ENCODE peak calls at places on chromosomes 16 and 17, in six cellular contexts. A is body of pancreas, U is heart left ventricle, E is tibial nerve, L is sigmoid colon, F is adrenal gland. D is an unnamed sample. For H3K4me1, the result is how much of the 10 kb centered on the place peaks cover.

GRCh38 chr16:66824006-66824405 is 6.8 kb downstream of the NAE1 start:
- DNase-seq in A (no peak), U (no peak), E (no peak), L (no peak), F (no peak), D (no peak)

GRCh38 chr16:57694556-57695377 is at the start of gene DRC7:
- DNase-seq in A (peak), U (peak), E (no peak), L (no peak), F (peak), D (peak)

GRCh38 chr16:79257958-79258490 is 342.5 kb downstream of the MAF start:
- DNase-seq in A (no peak), U (no peak), E (no peak), L (no peak), F (no peak), D (peak)

GRCh38 chr16:1535391-1536291 is 2.2 kb downstream of the TMEM204 start:
- DNase-seq in A (no peak), U (no peak), E (no peak), L (no peak), F (no peak), D (no peak)

GRCh38 chr17:45429338-45430005 is 3.2 kb downstream of the ARHGAP27 start:
- DNase-seq in A (peak), U (no peak), E (no peak), L (no peak), F (no peak), D (no peak)

GRCh38 chr16:4697867-4698291 is 4.5 kb downstream of the NUDT16L1 start:
- DNase-seq in A (no peak), U (no peak), E (no peak), L (no peak), F (no peak), D (no peak)

GRCh38 chr16:72961115-72961832 is 86.7 kb downstream of the ZFHX3 start:
- DNase-seq in A (peak), U (no peak), E (no peak), L (peak), F (no peak), D (no peak)

GRCh38 chr17:60993497-60993896 is 315.8 kb downstream of the BCAS3 start:
- DNase-seq in A (no peak), U (no peak), E (no peak), L (no peak), F (no peak), D (no peak)

GRCh38 chr17:36148559-36149295 is 27.7 kb downstream of the TBC1D3B start:
- DNase-seq in A (peak), U (peak), E (peak), L (peak), F (peak), D (peak)

GRCh38 chr16:89173629-89173921 is 2.0 kb downstream of the CDH15 start:
- DNase-seq in A (no peak), U (no peak), E (no peak), L (no peak), F (no peak), D (no peak)

GRCh38 chr16:3873482-3874173 is 6.9 kb downstream of the CREBBP start:
- DNase-seq in A (no peak), U (no peak), E (no peak), L (no peak), F (no peak), D (no peak)

GRCh38 chr17:75692976-75693375 is 25.8 kb downstream of the SAP30BP start:
- DNase-seq in A (no peak), U (no peak), E (no peak), L (peak), F (no peak), D (no peak)

GRCh38 chr16:4032768-4033167 is 83.5 kb downstream of the ADCY9 start:
- DNase-seq in A (peak), U (no peak), E (no peak), L (no peak), F (no peak), D (no peak)

GRCh38 chr16:714558-715447 is at the start of gene METRN:
- DNase-seq in A (peak), U (peak), E (peak), L (peak), F (peak), D (peak)

GRCh38 chr17:69761767-69762321 is 313.2 kb upstream of the KCNJ16 start:
- DNase-seq in A (no peak), U (no peak), E (peak), L (no peak), F (no peak), D (no peak)

GRCh38 chr16:2027024-2028010 is 615 bp downstream of the NHERF2 start:
- DNase-seq in A (no peak), U (peak), E (no peak), L (no peak), F (peak), D (peak)

GRCh38 chr16:46673320-46674013 is 15.5 kb downstream of the VPS35 start:
- DNase-seq in A (peak), U (peak), E (no peak), L (no peak), F (peak), D (peak)

GRCh38 chr17:55737976-55738501 is 12.8 kb upstream of the PCTP start:
- DNase-seq in A (no peak), U (no peak), E (no peak), L (no peak), F (no peak), D (no peak)

GRCh38 chr17:33945641-33946546 is 309.2 kb upstream of the CCL2 start:
- DNase-seq in A (no peak), U (no peak), E (no peak), L (no peak), F (no peak), D (no peak)

DNA sequence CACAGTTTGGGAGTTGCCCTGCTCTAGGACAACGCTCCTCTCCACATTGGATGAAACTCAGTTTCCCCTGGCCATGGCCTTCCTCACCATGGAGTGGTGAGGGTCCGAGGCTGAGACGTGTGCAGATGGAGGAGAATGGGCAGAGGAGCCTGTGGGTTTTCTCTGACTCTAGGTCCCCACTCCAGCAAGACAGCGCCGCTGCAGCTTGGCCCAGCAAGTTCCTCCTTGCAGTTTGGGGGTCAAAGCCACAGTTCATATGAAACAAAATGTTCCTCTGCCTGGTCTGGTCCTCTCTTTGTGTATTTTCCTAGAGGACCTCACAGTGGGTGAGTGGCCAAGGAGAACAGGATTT is 2.3 kb downstream of the C16orf54 start:
- DNase-seq in A (no peak), U (no peak), E (no peak), L (no peak), F (no peak), D (no peak)
- H3K4me1 ChIP-seq in A (under half), U (under half), E (under half), L (under half), F (under half), D (under half)

GRCh38 chr17:31391496-31391949 is at the start of gene RAB11FIP4:
- DNase-seq in A (peak), U (no peak), E (no peak), L (no peak), F (no peak), D (peak)
- H3K4me3 ChIP-seq in A (no peak), U (peak), E (peak), L (peak), F (no peak), D (peak)

GRCh38 chr17:68289936-68290267 is 1.0 kb downstream of the SLC16A6 start:
- DNase-seq in A (no peak), U (no peak), E (no peak), L (no peak), F (no peak), D (no peak)

GRCh38 chr17:68290268-68290954 is 516 bp downstream of the SLC16A6 start:
- DNase-seq in A (peak), U (peak), E (no peak), L (no peak), F (peak), D (peak)

GRCh38 chr17:68292689-68293040 is 1.4 kb downstream of the ARSG start:
- DNase-seq in A (no peak), U (no peak), E (no peak), L (no peak), F (no peak), D (no peak)

GRCh38 chr17:68291836-68292688 is 767 bp downstream of the ARSG start:
- DNase-seq in A (peak), U (peak), E (peak), L (peak), F (peak), D (peak)

GRCh38 chr17:68290955-68291835 is at the start of the genes ARSG and SLC16A6:
- DNase-seq in A (peak), U (peak), E (no peak), L (no peak), F (peak), D (peak)
- TF ChIP-seq POLR2A in A (no peak), U (no peak), E (no peak), L (no peak), F (no peak), D (no peak)

GRCh38 chr16:12094537-12095265 is 118.2 kb downstream of the SNX29 start:
- DNase-seq in A (no peak), U (no peak), E (no peak), L (no peak), F (no peak), D (no peak)
- H3K4me1 ChIP-seq in A (under half), U (under half), E (half or more), L (under half), F (under half), D (under half)

GRCh38 chr17:81067331-81067730 is 32.4 kb downstream of the BAIAP2 start:
- DNase-seq in A (no peak), U (no peak), E (no peak), L (no peak), F (no peak), D (no peak)

GRCh38 chr17:81066771-81067315 is 31.9 kb downstream of the BAIAP2 start:
- DNase-seq in A (no peak), U (no peak), E (no peak), L (no peak), F (no peak), D (no peak)

GRCh38 chr17:81064746-81065475 is 30.0 kb downstream of the BAIAP2 start:
- DNase-seq in A (no peak), U (no peak), E (no peak), L (no peak), F (no peak), D (no peak)

GRCh38 chr17:81065500-81065899 is 30.5 kb downstream of the BAIAP2 start:
- DNase-seq in A (no peak), U (no peak), E (no peak), L (no peak), F (no peak), D (no peak)

GRCh38 chr17:81066072-81066471 is 31.1 kb downstream of the BAIAP2 start:
- DNase-seq in A (peak), U (no peak), E (no peak), L (no peak), F (no peak), D (no peak)
- H3K4me3 ChIP-seq in A (no peak), U (no peak), E (no peak), L (no peak), F (no peak), D (no peak)

GRCh38 chr17:4932756-4933155 is 679 bp downstream of the GP1BA start:
- DNase-seq in A (no peak), U (no peak), E (no peak), L (no peak), F (no peak), D (no peak)
- TF ChIP-seq POLR2A in A (no peak), U (no peak), E (no peak), L (no peak), F (no peak), D (no peak)

DNA sequence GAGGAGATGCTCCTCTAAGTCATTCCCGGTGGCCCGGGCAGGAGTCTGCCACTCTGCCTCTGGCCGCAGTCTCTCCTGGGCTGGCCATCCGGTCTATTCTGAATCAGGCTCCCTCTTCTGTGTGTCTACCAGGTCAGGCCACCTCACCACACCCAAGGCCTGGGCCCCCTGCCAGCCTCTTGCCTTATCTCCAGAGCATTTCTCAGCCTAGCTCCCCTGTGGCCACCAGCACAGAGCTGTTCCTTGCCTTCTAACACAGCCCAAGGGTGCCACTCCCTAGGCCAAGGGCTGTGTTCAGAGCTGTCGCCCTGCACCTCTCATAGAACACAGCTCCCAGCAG is 55.3 kb downstream of the MYO18A start:
- DNase-seq in A (peak), U (no peak), E (no peak), L (no peak), F (no peak), D (peak)
- H3K4me1 ChIP-seq in A (under half), U (under half), E (under half), L (under half), F (under half), D (under half)

DNA sequence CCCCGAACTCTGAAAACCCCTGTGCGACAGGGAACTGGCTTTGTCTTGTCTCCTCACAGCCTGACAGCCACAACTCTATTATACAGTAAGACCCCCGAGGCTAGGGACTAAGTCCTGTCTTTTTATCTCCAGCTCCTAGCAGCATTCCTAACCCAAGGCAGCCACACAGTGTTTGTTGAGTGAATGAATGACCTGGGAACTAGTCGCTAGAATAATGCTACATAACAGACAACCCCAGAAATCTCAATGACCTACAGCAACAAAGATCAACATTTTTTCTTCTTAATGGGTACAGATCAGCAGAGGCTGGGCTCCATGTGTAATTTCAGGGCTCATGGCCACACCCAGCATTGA is 71.4 kb upstream of the TNRC6C start:
- DNase-seq in A (no peak), U (no peak), E (no peak), L (peak), F (no peak), D (no peak)
- H3K4me3 ChIP-seq in A (no peak), U (peak), E (peak), L (peak), F (no peak), D (no peak)

GRCh38 chr17:1996243-1997145 is 28.6 kb downstream of the RTN4RL1 start:
- DNase-seq in A (peak), U (no peak), E (no peak), L (no peak), F (no peak), D (no peak)

GRCh38 chr17:1997146-1997586 is 28.0 kb downstream of the RTN4RL1 start:
- DNase-seq in A (peak), U (no peak), E (no peak), L (no peak), F (no peak), D (no peak)

GRCh38 chr17:1999557-2000251 is 25.4 kb downstream of the RTN4RL1 start:
- DNase-seq in A (peak), U (peak), E (no peak), L (peak), F (peak), D (peak)

GRCh38 chr17:1998426-1998784 is 26.7 kb downstream of the RTN4RL1 start:
- DNase-seq in A (peak), U (no peak), E (no peak), L (no peak), F (peak), D (no peak)

DNA sequence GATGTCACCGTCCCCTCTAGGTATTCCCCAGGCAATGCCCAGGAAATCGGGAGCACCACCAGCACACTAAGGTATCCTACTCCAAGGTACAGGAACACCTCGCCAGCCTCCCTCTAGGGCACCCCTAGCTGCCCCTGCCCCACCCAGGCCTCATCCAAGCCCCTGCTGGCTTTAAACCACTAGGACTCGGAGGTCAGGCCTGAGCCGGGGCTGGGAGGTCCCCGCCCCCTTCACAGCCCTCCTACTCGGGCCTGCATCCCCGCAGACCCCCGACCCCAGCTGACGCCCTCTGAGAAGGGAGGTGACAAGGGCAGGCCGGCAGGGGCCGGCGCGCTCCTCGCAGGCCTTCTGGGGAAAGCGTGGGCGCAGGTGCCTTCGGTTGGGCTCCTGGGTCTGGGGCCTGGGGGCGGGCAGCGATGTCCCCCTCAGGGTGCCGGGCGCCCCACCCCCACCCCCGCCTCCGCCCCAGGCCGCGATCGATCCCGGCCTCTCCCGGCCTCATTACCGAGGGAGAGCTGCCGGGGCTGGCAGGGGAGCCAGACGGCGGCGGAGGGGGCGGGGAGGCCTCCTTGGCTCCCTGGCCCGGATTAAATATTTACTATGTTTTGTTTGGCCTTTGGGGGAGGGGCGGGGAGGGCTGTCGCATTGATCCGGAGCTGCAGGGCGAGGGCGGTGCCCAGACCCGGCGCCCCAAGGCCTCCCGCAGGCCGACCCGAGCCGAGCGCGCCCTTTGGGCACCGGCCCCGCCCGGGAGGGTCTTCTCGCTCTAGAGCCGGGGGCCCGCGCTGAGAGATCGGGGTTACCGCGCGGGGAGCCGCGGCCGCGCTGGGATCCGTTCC is 27.3 kb downstream of the RTN4RL1 start:
- DNase-seq in A (peak), U (no peak), E (no peak), L (no peak), F (peak), D (peak)
- TF ChIP-seq POLR2A in A (peak), U (no peak), E (no peak), L (no peak), F (no peak), D (no peak)

DNA sequence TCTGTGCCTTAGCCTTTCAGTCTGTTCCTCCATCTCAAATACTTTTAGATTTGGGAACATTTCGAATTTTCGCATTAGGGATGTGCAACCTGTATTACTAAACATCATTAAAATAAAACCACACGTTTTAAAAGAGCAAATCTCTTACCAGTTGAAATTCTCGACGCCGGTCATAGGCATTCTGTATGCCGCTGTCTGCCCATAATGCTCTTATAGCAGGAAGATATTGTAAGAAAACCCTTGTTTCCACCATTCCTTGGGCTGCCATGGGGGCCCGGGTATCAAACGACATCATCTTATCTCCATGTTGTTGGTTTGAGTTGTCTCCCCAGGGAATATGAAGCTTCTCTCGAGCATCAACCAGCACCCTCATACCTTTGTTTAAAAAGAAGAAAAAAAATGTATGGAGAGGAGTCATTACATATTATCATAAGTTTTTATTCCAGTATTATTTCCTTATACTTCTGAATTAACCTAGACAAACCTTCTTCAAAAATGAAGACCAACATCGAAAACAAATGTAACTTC is 3.1 kb downstream of the GNA13 start:
- DNase-seq in A (no peak), U (no peak), E (no peak), L (no peak), F (no peak), D (no peak)
- H3K4me1 ChIP-seq in A (under half), U (under half), E (half or more), L (half or more), F (under half), D (under half)

D was measured in testis.